ENCODE peak calls at places on chromosome 7, in five cellular contexts. F is GM10248, K is SW480, S is RWPE1, T is HCT116. L is an unnamed sample.

GRCh38 chr7:71783779-71784178 is 628.4 kb downstream of the CALN1 start:
- DNase-seq in F (no peak), K (no peak), S (no peak), T (no peak), L (no peak)

GRCh38 chr7:33601884-33602283 is 303.5 kb upstream of the BMPER start:
- DNase-seq in F (no peak), K (no peak), S (no peak), T (no peak), L (no peak)

GRCh38 chr7:42237891-42238531 is 1.0 kb upstream of the GLI3 start:
- DNase-seq in F (no peak), K (peak), S (peak), T (no peak), L (peak)

GRCh38 chr7:100897111-100897608 is 1.5 kb upstream of the ACHE start:
- DNase-seq in F (peak), K (no peak), S (no peak), T (no peak), L (peak)

GRCh38 chr7:35780070-35780469 is 20.8 kb upstream of the SEPTIN7 start:
- DNase-seq in F (no peak), K (no peak), S (no peak), T (no peak), L (no peak)

GRCh38 chr7:8753355-8753754 is 319.9 kb downstream of the NXPH1 start:
- DNase-seq in F (no peak), K (no peak), S (no peak), T (no peak), L (no peak)

GRCh38 chr7:490461-491291 is 29.0 kb downstream of the PDGFA start:
- DNase-seq in F (peak), K (peak), S (no peak), T (no peak), L (peak)

GRCh38 chr7:41579961-41580935 is 122.6 kb downstream of the INHBA start:
- DNase-seq in F (no peak), K (peak), S (no peak), T (no peak), L (no peak)

GRCh38 chr7:93856319-93856718 is 34.2 kb downstream of the TFPI2 start:
- DNase-seq in F (no peak), K (no peak), S (peak), T (no peak), L (no peak)

GRCh38 chr7:47191876-47192291 is 390.0 kb downstream of the TNS3 start:
- DNase-seq in F (no peak), K (no peak), S (no peak), T (no peak), L (no peak)

GRCh38 chr7:6462094-6462493 is 14.3 kb upstream of the DAGLB start:
- DNase-seq in F (no peak), K (no peak), S (no peak), T (no peak), L (peak)

GRCh38 chr7:68783671-68784070 is 814.6 kb upstream of the AUTS2 start:
- DNase-seq in F (no peak), K (no peak), S (no peak), T (no peak), L (no peak)

GRCh38 chr7:11449316-11449715 is 382.7 kb downstream of the THSD7A start:
- DNase-seq in F (no peak), K (no peak), S (no peak), T (no peak), L (no peak)

GRCh38 chr7:39693812-39694211 is 70.4 kb downstream of the RALA start:
- DNase-seq in F (no peak), K (no peak), S (no peak), T (no peak), L (no peak)